ENCODE peak calls at places on chromosomes 12 and 14, in four cellular contexts. C is heart right ventricle, P is neural progenitor cell, V is psoas muscle. A is an unnamed sample.

GRCh38 chr12:10941916-10942607 is 3.0 kb upstream of the TAS2R14 start:
- DNase-seq in V (no peak), P (no peak), C (no peak), A (peak; percentile 78)

GRCh38 chr12:24595652-24596235 is 353.2 kb downstream of the BCAT1 start:
- DNase-seq in V (no peak), P (no peak), C (no peak), A (no peak)

GRCh38 chr14:75831971-75832370 is 149.8 kb downstream of the TGFB3 start:
- DNase-seq in C (no peak), P (no peak), V (no peak), A (no peak)

GRCh38 chr12:75366629-75367028 is 24.3 kb upstream of the GLIPR1L2 start:
- DNase-seq in P (no peak), V (no peak), C (no peak), A (no peak)

GRCh38 chr14:71720978-71721624 is 211.1 kb upstream of the RGS6 start:
- DNase-seq in P (peak; percentile 78), V (no peak), C (no peak), A (no peak)

GRCh38 chr14:94676495-94677238 is 64.5 kb downstream of the SERPINA3 start:
- DNase-seq in P (no peak), C (no peak), V (no peak), A (no peak)

GRCh38 chr14:35335388-35336092 is 43.4 kb downstream of the PSMA6 start:
- DNase-seq in C (peak; percentile 65), P (no peak), V (peak; percentile 68), A (peak; percentile 76)

GRCh38 chr12:106671840-106672239 is 89.0 kb downstream of the RFX4 start:
- DNase-seq in C (no peak), V (no peak), P (no peak), A (no peak)

GRCh38 chr14:92534863-92535654 is 21.5 kb downstream of the RIN3 start:
- DNase-seq in P (no peak), V (no peak), C (no peak), A (no peak)

GRCh38 chr14:76463105-76463504 is 87.2 kb downstream of the ESRRB start:
- DNase-seq in V (no peak), P (no peak), C (no peak), A (no peak)

GRCh38 chr12:41919526-41920305 is 225.0 kb downstream of the GXYLT1 start:
- DNase-seq in C (no peak), P (peak; percentile 67), V (no peak), A (no peak)

GRCh38 chr12:29672580-29672979 is 111.2 kb downstream of the TMTC1 start:
- DNase-seq in V (no peak), P (no peak), C (no peak), A (no peak)

GRCh38 chr14:86787782-86788181 is 1205.2 kb downstream of the GALC start:
- DNase-seq in P (no peak), C (no peak), V (no peak), A (no peak)

GRCh38 chr14:54673193-54674121 is 106.5 kb downstream of the SAMD4A start:
- DNase-seq in C (no peak), P (no peak), V (no peak), A (no peak)
- H3K4me1 ChIP-seq in C (peaks cover 75% of the 10 kb centered on the region), P (peaks cover 34% of the 10 kb centered on the region), V (peaks cover 79% of the 10 kb centered on the region), A (peaks cover 8% of the 10 kb centered on the region)

DNA sequence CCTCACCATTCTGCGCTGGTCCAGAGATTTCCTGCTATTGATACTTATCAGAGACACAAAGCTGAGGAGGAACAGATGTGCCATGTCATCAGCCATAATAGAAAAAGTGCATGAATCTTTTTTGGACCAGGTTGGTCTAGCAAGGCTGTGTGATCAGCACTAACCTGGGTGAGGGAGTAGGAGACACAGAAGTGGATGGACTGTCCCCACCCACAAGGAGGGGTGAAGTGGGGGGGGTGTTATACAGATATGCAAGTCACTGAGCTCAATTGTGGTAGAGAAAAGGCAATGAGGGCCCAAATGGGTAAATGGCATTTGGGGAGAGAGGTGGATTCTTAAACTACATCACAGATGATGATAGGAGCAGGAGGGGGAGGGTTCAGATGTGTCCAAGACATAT is 123.0 kb downstream of the SAMD4A start:
- DNase-seq in C (no peak), P (no peak), V (no peak), A (no peak)
- H3K4me1 ChIP-seq in C (peaks cover 55% of the 10 kb centered on the region), P (peaks cover 4% of the 10 kb centered on the region), V (peaks cover 68% of the 10 kb centered on the region), A (peaks cover 9% of the 10 kb centered on the region)

DNA sequence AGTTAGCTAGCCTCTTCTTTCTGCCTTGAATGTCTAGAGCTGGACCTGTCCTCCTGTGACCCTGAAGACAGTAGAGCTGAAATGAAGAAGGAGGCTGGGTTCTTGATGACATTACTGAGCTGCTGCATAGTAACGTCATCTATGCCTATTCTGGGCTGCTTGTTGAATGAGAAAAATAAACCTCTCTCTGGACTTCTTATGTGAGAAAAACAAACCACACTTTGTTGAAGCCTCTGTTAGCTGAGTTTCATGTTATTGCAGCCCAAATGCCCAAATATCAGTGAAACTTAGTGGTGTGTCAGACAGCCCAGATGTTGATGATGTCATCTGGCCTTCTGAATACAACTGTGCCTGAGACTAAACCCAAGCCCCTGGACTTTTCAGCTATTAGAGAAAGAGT is 67.0 kb upstream of the MAX start:
- DNase-seq in P (no peak), C (no peak), V (no peak), A (no peak)
- H3K4me1 ChIP-seq in P (peaks cover 12% of the 10 kb centered on the region), C (peaks cover 25% of the 10 kb centered on the region), V (no peaks in the 10 kb centered on the region), A (no peaks in the 10 kb centered on the region)

GRCh38 chr12:101857043-101857558 is 20.3 kb upstream of the DRAM1 start:
- DNase-seq in V (no peak), C (no peak), P (no peak), A (no peak)

GRCh38 chr12:101862245-101862644 is 15.1 kb upstream of the DRAM1 start:
- DNase-seq in P (no peak), C (no peak), V (no peak), A (no peak)

GRCh38 chr12:101856030-101856429 is 21.4 kb upstream of the DRAM1 start:
- DNase-seq in V (no peak), P (no peak), C (no peak), A (no peak)

GRCh38 chr12:101863971-101864370 is 13.4 kb upstream of the DRAM1 start:
- DNase-seq in C (no peak), V (no peak), P (no peak), A (no peak)

GRCh38 chr12:101859664-101860607 is 17.4 kb upstream of the DRAM1 start:
- DNase-seq in V (no peak), P (no peak), C (no peak), A (no peak)
- H3K4me1 ChIP-seq in V (no peaks in the 10 kb centered on the region), P (no peaks in the 10 kb centered on the region), C (peaks cover 44% of the 10 kb centered on the region), A (peaks cover 5% of the 10 kb centered on the region)

DNA sequence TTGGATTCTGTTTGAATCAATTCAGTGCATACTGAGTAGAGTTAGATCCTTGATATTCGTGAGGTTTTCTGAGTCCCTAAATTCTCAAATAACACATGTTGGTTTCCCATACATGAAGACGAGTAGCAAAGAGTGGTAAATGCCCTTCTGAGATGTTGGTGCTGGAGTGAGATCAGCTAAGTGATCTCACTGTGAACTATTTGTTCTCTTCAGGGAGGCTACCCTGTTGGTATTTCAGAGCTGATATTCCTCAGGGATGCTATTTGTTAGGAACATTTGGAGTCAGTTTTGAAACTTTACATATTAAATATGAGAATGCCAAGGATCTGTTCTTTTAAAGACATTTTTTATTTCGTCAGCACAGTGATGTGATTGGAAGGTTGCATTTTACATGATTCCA is 54.7 kb downstream of the SUSD6 start:
- DNase-seq in V (no peak), P (no peak), C (no peak), A (no peak)
- H3K4me1 ChIP-seq in V (peaks cover 72% of the 10 kb centered on the region), P (peaks cover 28% of the 10 kb centered on the region), C (peaks cover 100% of the 10 kb centered on the region), A (peaks cover 28% of the 10 kb centered on the region)

DNA sequence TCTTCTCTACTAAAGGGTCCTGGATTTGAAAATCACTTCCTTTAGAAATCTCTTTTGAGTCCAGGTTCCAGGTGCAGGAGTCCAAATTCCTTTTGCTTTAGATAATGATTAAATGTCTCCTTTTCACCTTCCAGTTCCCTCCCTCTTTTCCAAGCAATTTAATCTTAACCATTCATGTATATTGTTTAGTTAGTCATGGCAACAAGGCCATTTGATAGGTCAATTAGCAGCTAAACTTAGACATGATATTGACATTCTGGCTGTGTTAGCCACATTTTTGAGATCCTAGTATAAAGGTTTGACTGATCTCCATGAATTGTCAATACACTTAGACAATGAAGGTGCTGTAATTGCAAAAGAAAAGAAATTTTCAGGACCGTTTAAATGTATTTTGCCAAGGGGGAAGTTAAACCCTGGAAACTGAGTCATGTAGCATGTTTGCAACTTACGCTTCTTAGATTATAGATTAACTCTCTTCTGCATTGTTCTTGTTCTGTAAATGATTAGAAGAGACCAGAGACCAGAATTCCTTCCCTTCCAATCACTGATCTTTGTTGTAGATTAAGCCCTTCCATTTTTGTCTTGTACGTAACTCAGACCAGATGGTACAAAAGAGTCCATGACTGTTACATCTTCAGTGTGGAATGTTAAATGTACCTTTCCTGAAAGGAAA is 12.4 kb upstream of the C12orf75 start:
- DNase-seq in P (no peak), V (no peak), C (no peak), A (no peak)
- H3K4me1 ChIP-seq in P (no peaks in the 10 kb centered on the region), V (peaks cover 4% of the 10 kb centered on the region), C (no peaks in the 10 kb centered on the region), A (peaks cover 23% of the 10 kb centered on the region)

A was measured in kidney.